ENCODE peak calls at places on chromosomes 1 and 21, in eight cellular contexts. One of them, this sample, is unnamed.

GRCh38 chr1:52424238-52424637 is 19.8 kb downstream of the PRPF38A start:
- DNase-seq in CD8-positive, alpha-beta T cell: peak; percentile 16
- DNase-seq in ascending aorta: no peak
- DNase-seq in psoas muscle: no peak
- DNase-seq in IMR-90: peak; percentile 13
- DNase-seq in heart left ventricle: no peak
- DNase-seq in transverse colon: no peak
- DNase-seq in lower lobe of right lung: no peak
- DNase-seq in this sample: no peak

GRCh38 chr1:11615109-11615508 is 39.1 kb downstream of the FBXO2 start:
- DNase-seq in heart left ventricle: no peak
- DNase-seq in IMR-90: no peak
- DNase-seq in lower lobe of right lung: no peak
- DNase-seq in CD8-positive, alpha-beta T cell: no peak
- DNase-seq in psoas muscle: no peak
- DNase-seq in transverse colon: no peak
- DNase-seq in ascending aorta: no peak
- DNase-seq in this sample: no peak

GRCh38 chr1:3717715-3718601 is 34.3 kb upstream of the CCDC27 start:
- DNase-seq in IMR-90: no peak
- DNase-seq in heart left ventricle: no peak
- DNase-seq in lower lobe of right lung: no peak
- DNase-seq in ascending aorta: no peak
- DNase-seq in CD8-positive, alpha-beta T cell: no peak
- DNase-seq in psoas muscle: no peak
- DNase-seq in transverse colon: no peak
- DNase-seq in this sample: no peak

GRCh38 chr1:8572106-8572505 is 245.3 kb downstream of the RERE start:
- DNase-seq in CD8-positive, alpha-beta T cell: no peak
- DNase-seq in IMR-90: no peak
- DNase-seq in psoas muscle: no peak
- DNase-seq in heart left ventricle: no peak
- DNase-seq in transverse colon: no peak
- DNase-seq in lower lobe of right lung: no peak
- DNase-seq in ascending aorta: no peak
- DNase-seq in this sample: no peak

GRCh38 chr1:243924588-243925349 is 74.7 kb upstream of the AKT3 start:
- DNase-seq in CD8-positive, alpha-beta T cell: no peak
- DNase-seq in psoas muscle: no peak
- DNase-seq in IMR-90: no peak
- DNase-seq in transverse colon: no peak
- DNase-seq in ascending aorta: no peak
- DNase-seq in heart left ventricle: no peak
- DNase-seq in lower lobe of right lung: no peak
- DNase-seq in this sample: no peak

GRCh38 chr1:185654199-185654951 is 79.8 kb upstream of the HMCN1 start:
- DNase-seq in IMR-90: peak; percentile 73
- DNase-seq in CD8-positive, alpha-beta T cell: no peak
- DNase-seq in transverse colon: no peak
- DNase-seq in lower lobe of right lung: no peak
- DNase-seq in heart left ventricle: no peak
- DNase-seq in ascending aorta: no peak
- DNase-seq in psoas muscle: no peak
- DNase-seq in this sample: no peak

GRCh38 chr1:166738873-166739272 is 100.4 kb upstream of the POGK start:
- DNase-seq in lower lobe of right lung: no peak
- DNase-seq in psoas muscle: no peak
- DNase-seq in heart left ventricle: no peak
- DNase-seq in CD8-positive, alpha-beta T cell: no peak
- DNase-seq in transverse colon: no peak
- DNase-seq in ascending aorta: no peak
- DNase-seq in IMR-90: no peak
- DNase-seq in this sample: no peak

GRCh38 chr1:899636-900317 is 23.9 kb upstream of the SAMD11 start:
- DNase-seq in psoas muscle: no peak
- DNase-seq in CD8-positive, alpha-beta T cell: no peak
- DNase-seq in heart left ventricle: no peak
- DNase-seq in transverse colon: no peak
- DNase-seq in IMR-90: no peak
- DNase-seq in lower lobe of right lung: no peak
- DNase-seq in ascending aorta: no peak
- DNase-seq in this sample: no peak

GRCh38 chr1:9384128-9384527 is 91.4 kb downstream of the SPSB1 start:
- DNase-seq in ascending aorta: no peak
- DNase-seq in psoas muscle: no peak
- DNase-seq in transverse colon: no peak
- DNase-seq in CD8-positive, alpha-beta T cell: no peak
- DNase-seq in heart left ventricle: no peak
- DNase-seq in IMR-90: no peak
- DNase-seq in lower lobe of right lung: no peak
- DNase-seq in this sample: no peak

GRCh38 chr1:81840805-81841204 is 40.1 kb downstream of the ADGRL2 start:
- DNase-seq in heart left ventricle: no peak
- DNase-seq in ascending aorta: no peak
- DNase-seq in transverse colon: no peak
- DNase-seq in lower lobe of right lung: no peak
- DNase-seq in IMR-90: no peak
- DNase-seq in psoas muscle: no peak
- DNase-seq in CD8-positive, alpha-beta T cell: no peak
- DNase-seq in this sample: no peak

GRCh38 chr1:29236993-29237905 is 927 bp downstream of the PTPRU start:
- DNase-seq in IMR-90: peak; percentile 45
- DNase-seq in heart left ventricle: peak; percentile 49
- DNase-seq in psoas muscle: peak; percentile 66
- DNase-seq in transverse colon: peak; percentile 18
- DNase-seq in ascending aorta: peak; percentile 78
- DNase-seq in CD8-positive, alpha-beta T cell: no peak
- DNase-seq in lower lobe of right lung: peak; percentile 74
- DNase-seq in this sample: no peak

GRCh38 chr21:23131177-23131576 is 2133.0 kb downstream of the NCAM2 start:
- DNase-seq in CD8-positive, alpha-beta T cell: no peak
- DNase-seq in psoas muscle: no peak
- DNase-seq in heart left ventricle: no peak
- DNase-seq in transverse colon: no peak
- DNase-seq in lower lobe of right lung: no peak
- DNase-seq in IMR-90: no peak
- DNase-seq in ascending aorta: no peak
- DNase-seq in this sample: no peak

GRCh38 chr1:16122916-16123315 is 33.0 kb downstream of the EPHA2 start:
- DNase-seq in IMR-90: peak; percentile 86
- DNase-seq in transverse colon: no peak
- DNase-seq in psoas muscle: no peak
- DNase-seq in ascending aorta: no peak
- DNase-seq in CD8-positive, alpha-beta T cell: no peak
- DNase-seq in lower lobe of right lung: peak; percentile 88
- DNase-seq in heart left ventricle: no peak
- DNase-seq in this sample: no peak

GRCh38 chr21:25107708-25108107 is 499.6 kb downstream of the MRPL39 start:
- DNase-seq in heart left ventricle: no peak
- DNase-seq in CD8-positive, alpha-beta T cell: no peak
- DNase-seq in ascending aorta: no peak
- DNase-seq in transverse colon: no peak
- DNase-seq in IMR-90: peak; percentile 94
- DNase-seq in lower lobe of right lung: no peak
- DNase-seq in psoas muscle: no peak
- DNase-seq in this sample: no peak

GRCh38 chr1:7581754-7582264 is 189.3 kb upstream of the VAMP3 start:
- DNase-seq in CD8-positive, alpha-beta T cell: no peak
- DNase-seq in heart left ventricle: peak; percentile 29
- DNase-seq in transverse colon: no peak
- DNase-seq in ascending aorta: no peak
- DNase-seq in lower lobe of right lung: peak; percentile 9
- DNase-seq in IMR-90: no peak
- DNase-seq in psoas muscle: no peak
- DNase-seq in this sample: no peak

GRCh38 chr1:35544976-35545375 is 12.2 kb downstream of the KIAA0319L start:
- DNase-seq in psoas muscle: peak; percentile 26
- DNase-seq in ascending aorta: no peak
- DNase-seq in IMR-90: peak; percentile 45
- DNase-seq in CD8-positive, alpha-beta T cell: peak; percentile 37
- DNase-seq in lower lobe of right lung: no peak
- DNase-seq in transverse colon: peak; percentile 35
- DNase-seq in heart left ventricle: peak; percentile 71
- DNase-seq in this sample: no peak

GRCh38 chr1:235423214-235423652 is 56.0 kb downstream of the TBCE start:
- DNase-seq in IMR-90: no peak
- DNase-seq in heart left ventricle: no peak
- DNase-seq in CD8-positive, alpha-beta T cell: peak; percentile 6
- DNase-seq in ascending aorta: no peak
- DNase-seq in psoas muscle: no peak
- DNase-seq in lower lobe of right lung: no peak
- DNase-seq in transverse colon: no peak
- DNase-seq in this sample: no peak

GRCh38 chr1:75855010-75855409 is 58.3 kb downstream of the MSH4 start:
- DNase-seq in psoas muscle: no peak
- DNase-seq in ascending aorta: no peak
- DNase-seq in IMR-90: peak; percentile 53
- DNase-seq in heart left ventricle: no peak
- DNase-seq in lower lobe of right lung: no peak
- DNase-seq in CD8-positive, alpha-beta T cell: no peak
- DNase-seq in transverse colon: no peak
- DNase-seq in this sample: no peak

GRCh38 chr21:28636988-28637691 is 355.5 kb downstream of the LTN1 start:
- DNase-seq in ascending aorta: no peak
- DNase-seq in CD8-positive, alpha-beta T cell: no peak
- DNase-seq in heart left ventricle: no peak
- DNase-seq in transverse colon: no peak
- DNase-seq in IMR-90: peak; percentile 94
- DNase-seq in psoas muscle: no peak
- DNase-seq in lower lobe of right lung: no peak
- DNase-seq in this sample: no peak

GRCh38 chr1:174153085-174153824 is 6.1 kb upstream of the RABGAP1L start:
- DNase-seq in psoas muscle: no peak
- DNase-seq in transverse colon: no peak
- DNase-seq in heart left ventricle: no peak
- DNase-seq in lower lobe of right lung: no peak
- DNase-seq in CD8-positive, alpha-beta T cell: no peak
- DNase-seq in IMR-90: peak; percentile 12
- DNase-seq in ascending aorta: no peak
- DNase-seq in this sample: no peak

GRCh38 chr1:197466813-197467212 is 198.8 kb downstream of the CRB1 start:
- DNase-seq in CD8-positive, alpha-beta T cell: no peak
- DNase-seq in IMR-90: no peak
- DNase-seq in heart left ventricle: no peak
- DNase-seq in lower lobe of right lung: no peak
- DNase-seq in ascending aorta: no peak
- DNase-seq in psoas muscle: no peak
- DNase-seq in transverse colon: no peak
- DNase-seq in this sample: no peak

GRCh38 chr1:3030663-3031381 is 9.6 kb downstream of the ACTRT2 start:
- DNase-seq in CD8-positive, alpha-beta T cell: no peak
- DNase-seq in heart left ventricle: no peak
- DNase-seq in transverse colon: no peak
- DNase-seq in lower lobe of right lung: peak; percentile 24
- DNase-seq in ascending aorta: peak; percentile 61
- DNase-seq in psoas muscle: no peak
- DNase-seq in IMR-90: no peak
- DNase-seq in this sample: no peak

GRCh38 chr21:32515869-32516268 is 69.5 kb downstream of the TCP10L start:
- DNase-seq in lower lobe of right lung: no peak
- DNase-seq in transverse colon: no peak
- DNase-seq in CD8-positive, alpha-beta T cell: no peak
- DNase-seq in IMR-90: peak; percentile 41
- DNase-seq in heart left ventricle: no peak
- DNase-seq in ascending aorta: no peak
- DNase-seq in psoas muscle: no peak
- DNase-seq in this sample: no peak
- H3K27ac ChIP-seq in lower lobe of right lung: no peak overlapping the region
- H3K27ac ChIP-seq in transverse colon: no peak overlapping the region
- H3K27ac ChIP-seq in CD8-positive, alpha-beta T cell: no peak overlapping the region
- H3K27ac ChIP-seq in IMR-90: no peak overlapping the region
- H3K27ac ChIP-seq in heart left ventricle: no peak overlapping the region
- H3K27ac ChIP-seq in ascending aorta: no peak overlapping the region
- H3K27ac ChIP-seq in psoas muscle: no peak overlapping the region
- H3K27ac ChIP-seq in this sample: peak overlapping the region; percentile 40

GRCh38 chr1:24151175-24151533 is 8.2 kb upstream of the IL22RA1 start:
- DNase-seq in IMR-90: no peak
- DNase-seq in transverse colon: peak; percentile 79
- DNase-seq in CD8-positive, alpha-beta T cell: no peak
- DNase-seq in heart left ventricle: no peak
- DNase-seq in lower lobe of right lung: no peak
- DNase-seq in ascending aorta: no peak
- DNase-seq in psoas muscle: no peak
- DNase-seq in this sample: no peak
- H3K4me3 ChIP-seq in IMR-90: no peak overlapping the region
- H3K4me3 ChIP-seq in transverse colon: no peak overlapping the region
- H3K4me3 ChIP-seq in CD8-positive, alpha-beta T cell: peak overlapping the region; percentile 38
- H3K4me3 ChIP-seq in heart left ventricle: no peak overlapping the region
- H3K4me3 ChIP-seq in lower lobe of right lung: no peak overlapping the region
- H3K4me3 ChIP-seq in ascending aorta: no peak overlapping the region
- H3K4me3 ChIP-seq in psoas muscle: no peak overlapping the region
- H3K4me3 ChIP-seq in this sample: no peak overlapping the region

DNA sequence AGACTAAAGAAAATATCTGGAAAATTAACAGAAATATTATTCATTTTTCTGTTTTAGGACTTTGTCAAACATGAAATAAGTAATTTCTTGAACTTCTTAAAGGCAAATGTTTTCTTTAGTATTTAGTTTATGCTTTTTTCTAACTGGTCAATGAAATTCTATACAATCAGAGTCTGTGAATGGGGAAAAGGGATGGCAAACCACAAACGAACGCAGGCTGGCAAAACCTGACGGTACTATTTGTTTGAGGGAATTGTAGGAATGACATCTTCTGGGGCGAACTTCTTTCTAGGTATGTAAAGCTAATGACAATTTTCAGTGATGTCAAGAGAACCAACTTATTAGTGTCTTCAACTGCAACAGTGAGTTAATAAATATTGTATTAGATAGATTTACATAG is 156.0 kb downstream of the SIPA1L2 start:
- DNase-seq in IMR-90: no peak
- DNase-seq in CD8-positive, alpha-beta T cell: no peak
- DNase-seq in ascending aorta: no peak
- DNase-seq in psoas muscle: no peak
- DNase-seq in lower lobe of right lung: no peak
- DNase-seq in heart left ventricle: no peak
- DNase-seq in transverse colon: no peak
- DNase-seq in this sample: no peak
- H3K27ac ChIP-seq in IMR-90: no peak overlapping the region
- H3K27ac ChIP-seq in CD8-positive, alpha-beta T cell: no peak overlapping the region
- H3K27ac ChIP-seq in ascending aorta: no peak overlapping the region
- H3K27ac ChIP-seq in psoas muscle: no peak overlapping the region
- H3K27ac ChIP-seq in lower lobe of right lung: no peak overlapping the region
- H3K27ac ChIP-seq in heart left ventricle: no peak overlapping the region
- H3K27ac ChIP-seq in transverse colon: no peak overlapping the region
- H3K27ac ChIP-seq in this sample: no peak overlapping the region

GRCh38 chr1:91018006-91018405 is 3.8 kb downstream of the ZNF644 start:
- DNase-seq in IMR-90: no peak
- DNase-seq in psoas muscle: no peak
- DNase-seq in heart left ventricle: no peak
- DNase-seq in transverse colon: no peak
- DNase-seq in ascending aorta: no peak
- DNase-seq in lower lobe of right lung: no peak
- DNase-seq in CD8-positive, alpha-beta T cell: no peak
- DNase-seq in this sample: no peak
- H3K4me3 ChIP-seq in IMR-90: no peak overlapping the region
- H3K4me3 ChIP-seq in psoas muscle: no peak overlapping the region
- H3K4me3 ChIP-seq in heart left ventricle: no peak overlapping the region
- H3K4me3 ChIP-seq in transverse colon: no peak overlapping the region
- H3K4me3 ChIP-seq in ascending aorta: no peak overlapping the region
- H3K4me3 ChIP-seq in lower lobe of right lung: no peak overlapping the region
- H3K4me3 ChIP-seq in CD8-positive, alpha-beta T cell: no peak overlapping the region
- H3K4me3 ChIP-seq in this sample: no peak overlapping the region

GRCh38 chr1:181812211-181812610 is 249.3 kb downstream of the ZNF648 start:
- DNase-seq in lower lobe of right lung: no peak
- DNase-seq in heart left ventricle: no peak
- DNase-seq in ascending aorta: no peak
- DNase-seq in CD8-positive, alpha-beta T cell: no peak
- DNase-seq in psoas muscle: no peak
- DNase-seq in transverse colon: no peak
- DNase-seq in IMR-90: no peak
- DNase-seq in this sample: no peak
- H3K27ac ChIP-seq in lower lobe of right lung: no peak overlapping the region
- H3K27ac ChIP-seq in heart left ventricle: no peak overlapping the region
- H3K27ac ChIP-seq in ascending aorta: no peak overlapping the region
- H3K27ac ChIP-seq in CD8-positive, alpha-beta T cell: no peak overlapping the region
- H3K27ac ChIP-seq in psoas muscle: no peak overlapping the region
- H3K27ac ChIP-seq in transverse colon: no peak overlapping the region
- H3K27ac ChIP-seq in IMR-90: no peak overlapping the region
- H3K27ac ChIP-seq in this sample: no peak overlapping the region